ENCODE peak calls at places on chromosomes 1 and 21, in nine cellular contexts. S is keratinocyte; L is CD8-positive, alpha-beta T cell; M is hepatocyte; P is lung; H is fibroblast of lung; Q is psoas muscle; N is breast epithelium; K is A549. Z is an unnamed sample.

GRCh38 chr1:169999357-169999756 is 75.1 kb downstream of the KIFAP3 start:
- DNase-seq in M (peak), Q (no peak), P (no peak), H (peak), N (no peak), K (no peak), S (peak), L (no peak), Z (peak)

GRCh38 chr1:97412737-97413136 is 508.1 kb downstream of the DPYD start:
- DNase-seq in Q (no peak), P (no peak), S (no peak), K (no peak), N (no peak), H (no peak), M (no peak), L (no peak), Z (no peak)

GRCh38 chr1:51308636-51309035 is 21.7 kb downstream of the TTC39A start:
- DNase-seq in K (no peak), H (no peak), M (no peak), P (no peak), S (no peak), N (no peak), L (no peak), Q (no peak), Z (no peak)

GRCh38 chr1:153399401-153400055 is 8.7 kb upstream of the S100A8 start:
- DNase-seq in N (peak), M (no peak), S (no peak), L (no peak), P (no peak), K (no peak), Q (no peak), H (no peak), Z (no peak)

GRCh38 chr1:29197590-29197924 is 15.9 kb upstream of the SRSF4 start:
- DNase-seq in Q (no peak), S (no peak), N (no peak), M (peak), P (peak), K (peak), H (peak), L (no peak), Z (no peak)

GRCh38 chr1:100627018-100627716 is 89.2 kb downstream of the GPR88 start:
- DNase-seq in L (no peak), K (no peak), H (peak), P (no peak), N (no peak), S (no peak), Q (no peak), M (no peak), Z (no peak)

GRCh38 chr1:20255666-20256065 is 35.0 kb upstream of the VWA5B1 start:
- DNase-seq in Q (no peak), K (peak), P (no peak), N (no peak), M (peak), L (no peak), H (peak), S (no peak), Z (peak)

GRCh38 chr1:3453891-3454810 is at the start of gene ARHGEF16:
- DNase-seq in Q (peak), K (peak), P (peak), N (peak), S (no peak), L (peak), M (peak), H (peak), Z (peak)

GRCh38 chr1:29850358-29850757 is 614.0 kb downstream of the PTPRU start:
- DNase-seq in Q (no peak), M (no peak), H (no peak), L (no peak), P (no peak), K (no peak), S (no peak), N (no peak), Z (no peak)

GRCh38 chr1:49051647-49052046 is 275.0 kb upstream of the BEND5 start:
- DNase-seq in P (no peak), N (no peak), S (no peak), Q (no peak), L (no peak), K (no peak), H (no peak), M (no peak), Z (no peak)

GRCh38 chr1:192512426-192513125 is 63.0 kb upstream of the RGS1 start:
- DNase-seq in L (no peak), N (no peak), P (no peak), Q (no peak), K (no peak), S (no peak), H (no peak), M (no peak), Z (no peak)

GRCh38 chr21:29641001-29641634 is 298.7 kb downstream of the GRIK1 start:
- DNase-seq in P (no peak), N (no peak), Q (no peak), M (no peak), L (no peak), H (no peak), S (no peak), K (no peak), Z (no peak)

GRCh38 chr21:29642551-29643245 is 297.1 kb downstream of the GRIK1 start:
- DNase-seq in S (no peak), P (no peak), L (no peak), Q (no peak), K (no peak), H (no peak), N (no peak), M (no peak), Z (no peak)

GRCh38 chr21:29645666-29646553 is 293.9 kb downstream of the GRIK1 start:
- DNase-seq in Q (no peak), P (no peak), M (no peak), H (peak), S (no peak), K (no peak), L (no peak), N (no peak), Z (no peak)

GRCh38 chr21:29641635-29642550 is 297.9 kb downstream of the GRIK1 start:
- DNase-seq in H (no peak), P (no peak), Q (no peak), M (no peak), N (no peak), S (no peak), K (no peak), L (no peak), Z (no peak)

GRCh38 chr21:29643289-29643688 is 296.5 kb downstream of the GRIK1 start:
- DNase-seq in M (no peak), K (no peak), P (no peak), H (no peak), S (no peak), N (no peak), L (no peak), Q (no peak), Z (no peak)
- H3K27ac ChIP-seq in M (no peak), K (no peak), P (no peak), H (no peak), S (no peak), N (no peak), L (no peak), Q (no peak), Z (no peak)

GRCh38 chr1:188715566-188715965 is 1762.1 kb downstream of the BRINP3 start:
- DNase-seq in Q (no peak), S (no peak), P (no peak), N (no peak), H (no peak), K (peak), M (no peak), L (no peak), Z (no peak)
- TF ChIP-seq CTCF in Q (no peak), S (peak), P (no peak), N (no peak), H (no peak), K (no peak), M (no peak), L (no peak), Z (no peak)

GRCh38 chr1:12600880-12601633 is 17.0 kb downstream of the DHRS3 start:
- DNase-seq in S (no peak), N (no peak), M (peak), P (peak), Q (no peak), L (no peak), K (peak), H (no peak), Z (no peak)
- H3K27ac ChIP-seq in S (no peak), N (peak), M (no peak), P (peak), Q (peak), L (no peak), K (peak), H (peak), Z (no peak)

GRCh38 chr1:25532970-25533369 is 10.4 kb upstream of the LDLRAP1 start:
- DNase-seq in K (no peak), N (no peak), S (no peak), M (no peak), H (no peak), P (no peak), L (no peak), Q (no peak), Z (no peak)
- TF ChIP-seq CTCF in K (no peak), N (no peak), S (no peak), M (no peak), H (no peak), P (no peak), L (no peak), Q (no peak), Z (no peak)

GRCh38 chr1:54865238-54866073 is 21.5 kb downstream of the DHCR24 start:
- DNase-seq in P (peak), K (no peak), S (no peak), H (no peak), Q (no peak), N (no peak), M (peak), L (no peak), Z (no peak)
- H3K27ac ChIP-seq in P (no peak), K (peak), S (no peak), H (no peak), Q (no peak), N (peak), M (peak), L (no peak), Z (peak)

GRCh38 chr1:171781167-171781875 is at the start of gene METTL13:
- DNase-seq in L (peak), K (peak), M (peak), Q (peak), N (peak), H (peak), S (peak), P (peak), Z (peak)
- TF ChIP-seq CTCF in L (no peak), K (no peak), M (no peak), Q (no peak), N (no peak), H (no peak), S (no peak), P (no peak), Z (no peak)